ENCODE peak calls at places on chromosomes 6 and 20, in five cellular contexts. One of them, this sample, is unnamed. For H3K4me1 and H3K27me3, the result is how much of the 10 kb centered on the place peaks cover.

GRCh38 chr20:49705358-49705757 is 8.3 kb downstream of the B4GALT5 start:
- DNase-seq in esophagus squamous epithelium: no peak
- DNase-seq in stomach: no peak
- DNase-seq in tibial nerve: no peak
- DNase-seq in right lobe of liver: no peak
- DNase-seq in this sample: no peak

GRCh38 chr6:66772785-66773184 is 1065.8 kb upstream of the EYS start:
- DNase-seq in esophagus squamous epithelium: no peak
- DNase-seq in stomach: no peak
- DNase-seq in tibial nerve: no peak
- DNase-seq in right lobe of liver: no peak
- DNase-seq in this sample: no peak

GRCh38 chr20:57592263-57593092 is 27.7 kb downstream of the ZBP1 start:
- DNase-seq in esophagus squamous epithelium: no peak
- DNase-seq in stomach: no peak
- DNase-seq in tibial nerve: no peak
- DNase-seq in right lobe of liver: no peak
- DNase-seq in this sample: no peak

GRCh38 chr6:53795254-53795701 is 473 bp downstream of the LRRC1 start:
- DNase-seq in esophagus squamous epithelium: no peak
- DNase-seq in stomach: peak
- DNase-seq in tibial nerve: no peak
- DNase-seq in right lobe of liver: peak
- DNase-seq in this sample: no peak

GRCh38 chr6:121157913-121158312 is 176.4 kb downstream of the TBC1D32 start:
- DNase-seq in esophagus squamous epithelium: no peak
- DNase-seq in stomach: no peak
- DNase-seq in tibial nerve: no peak
- DNase-seq in right lobe of liver: no peak
- DNase-seq in this sample: no peak

GRCh38 chr20:24389686-24390085 is 79.7 kb upstream of the SYNDIG1 start:
- DNase-seq in esophagus squamous epithelium: no peak
- DNase-seq in stomach: no peak
- DNase-seq in tibial nerve: no peak
- DNase-seq in right lobe of liver: no peak
- DNase-seq in this sample: no peak

GRCh38 chr6:168609914-168610490 is 169.0 kb downstream of the SMOC2 start:
- DNase-seq in esophagus squamous epithelium: no peak
- DNase-seq in stomach: no peak
- DNase-seq in tibial nerve: no peak
- DNase-seq in right lobe of liver: no peak
- DNase-seq in this sample: no peak

GRCh38 chr6:16505711-16506362 is 255.4 kb downstream of the ATXN1 start:
- DNase-seq in esophagus squamous epithelium: no peak
- DNase-seq in stomach: no peak
- DNase-seq in tibial nerve: no peak
- DNase-seq in right lobe of liver: no peak
- DNase-seq in this sample: no peak

GRCh38 chr6:155436981-155437749 is 18.5 kb downstream of the NOX3 start:
- DNase-seq in esophagus squamous epithelium: no peak
- DNase-seq in stomach: no peak
- DNase-seq in tibial nerve: no peak
- DNase-seq in right lobe of liver: no peak
- DNase-seq in this sample: peak

GRCh38 chr20:45176526-45176925 is 1.8 kb downstream of the PI3 start:
- DNase-seq in esophagus squamous epithelium: no peak
- DNase-seq in stomach: no peak
- DNase-seq in tibial nerve: no peak
- DNase-seq in right lobe of liver: no peak
- DNase-seq in this sample: no peak

GRCh38 chr6:158471339-158471738 is 88.6 kb upstream of the TMEM181 start:
- DNase-seq in esophagus squamous epithelium: no peak
- DNase-seq in stomach: no peak
- DNase-seq in tibial nerve: no peak
- DNase-seq in right lobe of liver: no peak
- DNase-seq in this sample: no peak

GRCh38 chr6:97669191-97669651 is 386.2 kb upstream of the MMS22L start:
- DNase-seq in esophagus squamous epithelium: no peak
- DNase-seq in stomach: no peak
- DNase-seq in tibial nerve: no peak
- DNase-seq in right lobe of liver: no peak
- DNase-seq in this sample: peak

GRCh38 chr6:149211046-149211571 is 106.4 kb upstream of the TAB2 start:
- DNase-seq in esophagus squamous epithelium: no peak
- DNase-seq in stomach: no peak
- DNase-seq in tibial nerve: no peak
- DNase-seq in right lobe of liver: no peak
- DNase-seq in this sample: no peak

GRCh38 chr20:54844346-54844745 is 369.0 kb downstream of the DOK5 start:
- DNase-seq in esophagus squamous epithelium: no peak
- DNase-seq in stomach: no peak
- DNase-seq in tibial nerve: no peak
- DNase-seq in right lobe of liver: no peak
- DNase-seq in this sample: no peak

GRCh38 chr6:57013501-57013900 is 33.0 kb upstream of the KIAA1586 start:
- DNase-seq in esophagus squamous epithelium: no peak
- DNase-seq in stomach: no peak
- DNase-seq in tibial nerve: no peak
- DNase-seq in right lobe of liver: no peak
- DNase-seq in this sample: no peak

GRCh38 chr6:113701552-113702254 is 155.4 kb upstream of the MARCKS start:
- DNase-seq in esophagus squamous epithelium: no peak
- DNase-seq in stomach: no peak
- DNase-seq in tibial nerve: no peak
- DNase-seq in right lobe of liver: no peak
- DNase-seq in this sample: no peak

GRCh38 chr6:45714795-45715507 is 300.7 kb downstream of the CLIC5 start:
- DNase-seq in esophagus squamous epithelium: no peak
- DNase-seq in stomach: peak
- DNase-seq in tibial nerve: peak
- DNase-seq in right lobe of liver: no peak
- DNase-seq in this sample: peak

GRCh38 chr20:61748376-61748775 is 317.3 kb downstream of the TAF4 start:
- DNase-seq in esophagus squamous epithelium: no peak
- DNase-seq in stomach: no peak
- DNase-seq in tibial nerve: no peak
- DNase-seq in right lobe of liver: no peak
- DNase-seq in this sample: no peak

GRCh38 chr6:47428746-47429664 is 48.6 kb upstream of the CD2AP start:
- DNase-seq in esophagus squamous epithelium: no peak
- DNase-seq in stomach: no peak
- DNase-seq in tibial nerve: no peak
- DNase-seq in right lobe of liver: no peak
- DNase-seq in this sample: no peak

GRCh38 chr20:9508240-9508661 is 6.1 kb upstream of the LAMP5 start:
- DNase-seq in esophagus squamous epithelium: no peak
- DNase-seq in stomach: no peak
- DNase-seq in tibial nerve: no peak
- DNase-seq in right lobe of liver: no peak
- DNase-seq in this sample: no peak

GRCh38 chr6:45830441-45831139 is 185.1 kb downstream of the CLIC5 start:
- DNase-seq in esophagus squamous epithelium: no peak
- DNase-seq in stomach: no peak
- DNase-seq in tibial nerve: no peak
- DNase-seq in right lobe of liver: no peak
- DNase-seq in this sample: no peak

GRCh38 chr6:97240222-97240621 is 42.8 kb downstream of the MMS22L start:
- DNase-seq in esophagus squamous epithelium: no peak
- DNase-seq in stomach: no peak
- DNase-seq in tibial nerve: no peak
- DNase-seq in right lobe of liver: no peak
- DNase-seq in this sample: no peak

GRCh38 chr20:61263084-61263695 is 11.1 kb downstream of the CDH4 start:
- DNase-seq in esophagus squamous epithelium: no peak
- DNase-seq in stomach: no peak
- DNase-seq in tibial nerve: peak
- DNase-seq in right lobe of liver: no peak
- DNase-seq in this sample: peak

GRCh38 chr20:58538752-58539151 is 23.6 kb upstream of the APCDD1L start:
- DNase-seq in esophagus squamous epithelium: no peak
- DNase-seq in stomach: no peak
- DNase-seq in tibial nerve: no peak
- DNase-seq in right lobe of liver: no peak
- DNase-seq in this sample: peak

GRCh38 chr20:18057106-18057993 is at the start of gene OVOL2:
- DNase-seq in esophagus squamous epithelium: no peak
- DNase-seq in stomach: peak
- DNase-seq in tibial nerve: no peak
- DNase-seq in right lobe of liver: peak
- DNase-seq in this sample: peak

GRCh38 chr6:139029470-139030210 is 1.1 kb downstream of the ABRACL start:
- DNase-seq in esophagus squamous epithelium: no peak
- DNase-seq in stomach: peak
- DNase-seq in tibial nerve: peak
- DNase-seq in right lobe of liver: peak
- DNase-seq in this sample: peak

GRCh38 chr6:134165827-134166226 is 113.4 kb upstream of the SLC2A12 start:
- DNase-seq in esophagus squamous epithelium: no peak
- DNase-seq in stomach: no peak
- DNase-seq in tibial nerve: no peak
- DNase-seq in right lobe of liver: no peak
- DNase-seq in this sample: no peak

GRCh38 chr6:140669321-140669720 is 1294.9 kb upstream of the CITED2 start:
- DNase-seq in esophagus squamous epithelium: no peak
- DNase-seq in stomach: no peak
- DNase-seq in tibial nerve: no peak
- DNase-seq in right lobe of liver: no peak
- DNase-seq in this sample: no peak

GRCh38 chr20:20837574-20838021 is 125.2 kb upstream of the RALGAPA2 start:
- DNase-seq in esophagus squamous epithelium: no peak
- DNase-seq in stomach: peak
- DNase-seq in tibial nerve: peak
- DNase-seq in right lobe of liver: peak
- DNase-seq in this sample: peak

GRCh38 chr6:55941713-55942112 is 66.3 kb upstream of the BMP5 start:
- DNase-seq in esophagus squamous epithelium: no peak
- DNase-seq in stomach: no peak
- DNase-seq in tibial nerve: no peak
- DNase-seq in right lobe of liver: no peak
- DNase-seq in this sample: no peak

GRCh38 chr6:25350593-25350992 is 71.4 kb downstream of the CARMIL1 start:
- DNase-seq in esophagus squamous epithelium: no peak
- DNase-seq in stomach: no peak
- DNase-seq in tibial nerve: no peak
- DNase-seq in right lobe of liver: no peak
- DNase-seq in this sample: no peak
- H3K4me1 ChIP-seq in esophagus squamous epithelium: under half
- H3K4me1 ChIP-seq in stomach: under half
- H3K4me1 ChIP-seq in tibial nerve: under half
- H3K4me1 ChIP-seq in right lobe of liver: under half
- H3K4me1 ChIP-seq in this sample: under half

DNA sequence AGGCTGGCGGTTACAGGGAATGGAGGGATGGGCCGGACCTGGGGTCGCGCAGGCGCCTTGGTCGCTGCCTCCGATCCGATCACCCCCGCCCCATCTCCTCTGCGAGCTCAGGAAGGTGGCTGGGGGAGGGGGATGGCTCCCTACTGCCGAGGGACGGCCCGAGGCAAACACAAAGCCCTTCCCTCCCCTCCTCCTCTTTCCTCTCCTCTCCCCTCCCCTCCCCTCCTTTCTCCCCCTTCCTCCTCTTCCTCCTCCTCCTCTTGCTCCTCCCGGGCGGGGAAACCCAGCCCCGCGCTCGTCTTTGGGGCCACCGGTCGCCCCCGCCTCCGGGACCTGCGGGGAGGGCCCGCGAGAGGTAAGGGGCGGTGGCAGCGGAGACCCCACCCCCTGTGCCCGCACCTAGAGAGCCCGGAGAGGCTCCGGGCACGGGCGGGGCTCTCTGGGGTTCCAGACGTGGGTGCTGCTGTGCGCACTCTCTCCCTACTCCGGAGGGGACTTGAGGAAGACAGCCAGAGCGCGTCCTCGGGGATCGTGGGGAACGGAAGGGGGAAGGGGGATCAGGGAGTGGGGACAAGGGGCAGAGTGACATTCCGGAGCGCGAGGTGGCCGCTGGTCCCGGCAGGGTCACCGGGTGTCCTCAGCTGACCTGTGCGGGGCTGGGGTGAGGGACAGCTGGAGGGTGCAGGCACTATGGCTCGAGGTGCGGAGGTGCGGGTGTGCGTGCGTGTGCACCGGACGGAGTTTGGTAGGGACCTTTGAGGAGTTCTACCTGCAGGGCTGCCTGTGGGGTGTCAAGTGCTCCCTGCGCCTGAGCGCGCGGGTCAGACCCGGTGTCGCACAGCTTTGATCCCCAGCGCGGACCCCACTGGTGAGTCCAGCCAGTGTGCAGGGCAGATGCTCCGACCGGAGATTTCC is at the start of gene RIN2:
- DNase-seq in esophagus squamous epithelium: peak
- DNase-seq in stomach: peak
- DNase-seq in tibial nerve: peak
- DNase-seq in right lobe of liver: peak
- DNase-seq in this sample: peak
- TF ChIP-seq POLR2A in esophagus squamous epithelium: peak
- TF ChIP-seq POLR2A in stomach: no peak
- TF ChIP-seq POLR2A in tibial nerve: peak
- TF ChIP-seq POLR2A in right lobe of liver: peak
- TF ChIP-seq POLR2A in this sample: no peak

DNA sequence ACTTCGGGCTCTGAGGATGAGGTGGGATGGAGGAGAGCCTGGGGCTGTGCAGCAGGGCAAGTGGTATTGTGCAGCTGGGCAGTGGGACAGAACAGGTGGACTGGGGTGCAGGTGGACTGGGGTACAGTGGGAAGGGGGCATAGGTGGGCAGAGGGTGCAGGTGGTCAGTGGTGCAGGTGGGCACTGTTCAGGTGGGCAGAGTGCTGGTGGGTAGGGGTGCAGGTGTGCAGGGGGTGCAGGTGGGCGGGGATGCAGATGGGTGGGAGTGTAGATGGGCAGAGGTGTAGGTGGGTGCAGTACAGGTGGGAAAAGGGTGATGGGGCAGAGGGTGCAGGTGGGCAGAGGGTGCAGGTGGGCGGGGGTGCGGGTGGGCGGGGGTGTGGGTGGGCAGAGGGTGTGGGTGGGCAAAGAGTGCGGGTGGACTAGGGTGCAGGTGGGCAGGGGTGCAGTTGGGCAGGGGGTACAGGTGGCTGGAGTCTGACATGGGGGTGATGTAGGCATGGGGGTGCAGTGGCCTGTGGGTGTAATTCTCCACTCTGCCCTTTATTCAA is 20.4 kb downstream of the BHLHE23 start:
- DNase-seq in esophagus squamous epithelium: no peak
- DNase-seq in stomach: no peak
- DNase-seq in tibial nerve: no peak
- DNase-seq in right lobe of liver: no peak
- DNase-seq in this sample: no peak
- H3K27me3 ChIP-seq in esophagus squamous epithelium: under half
- H3K27me3 ChIP-seq in stomach: under half
- H3K27me3 ChIP-seq in tibial nerve: under half
- H3K27me3 ChIP-seq in right lobe of liver: under half
- H3K27me3 ChIP-seq in this sample: under half

GRCh38 chr20:52025938-52026337 is 165.6 kb downstream of the ZFP64 start:
- DNase-seq in esophagus squamous epithelium: no peak
- DNase-seq in stomach: no peak
- DNase-seq in tibial nerve: no peak
- DNase-seq in right lobe of liver: no peak
- DNase-seq in this sample: no peak
- H3K4me1 ChIP-seq in esophagus squamous epithelium: under half
- H3K4me1 ChIP-seq in stomach: under half
- H3K4me1 ChIP-seq in tibial nerve: under half
- H3K4me1 ChIP-seq in right lobe of liver: under half
- H3K4me1 ChIP-seq in this sample: under half

GRCh38 chr20:35539756-35540212 is 2.1 kb upstream of the ERGIC3 start:
- DNase-seq in esophagus squamous epithelium: no peak
- DNase-seq in stomach: peak
- DNase-seq in tibial nerve: peak
- DNase-seq in right lobe of liver: no peak
- DNase-seq in this sample: peak
- TF ChIP-seq POLR2A in esophagus squamous epithelium: no peak
- TF ChIP-seq POLR2A in stomach: no peak
- TF ChIP-seq POLR2A in tibial nerve: no peak
- TF ChIP-seq POLR2A in right lobe of liver: no peak
- TF ChIP-seq POLR2A in this sample: no peak

This sample was measured in testis.